ENCODE peak calls at places on chromosomes 16 and 17, in four cellular contexts. One of them, this sample, is unnamed.

GRCh38 chr17:17523001-17523713 is 27.0 kb upstream of the RASD1 start:
- DNase-seq in heart right ventricle: peak
- DNase-seq in heart left ventricle: no peak
- DNase-seq in CD4-positive, alpha-beta T cell: no peak
- DNase-seq in this sample: no peak

GRCh38 chr16:65570261-65570660 is 448.4 kb upstream of the CDH11 start:
- DNase-seq in heart right ventricle: no peak
- DNase-seq in heart left ventricle: no peak
- DNase-seq in CD4-positive, alpha-beta T cell: no peak
- DNase-seq in this sample: no peak

GRCh38 chr17:70074991-70075390 is at the start of gene KCNJ16:
- DNase-seq in heart right ventricle: no peak
- DNase-seq in heart left ventricle: no peak
- DNase-seq in CD4-positive, alpha-beta T cell: no peak
- DNase-seq in this sample: no peak

GRCh38 chr16:5490499-5490898 is 392.9 kb upstream of the EEF2KMT start:
- DNase-seq in heart right ventricle: no peak
- DNase-seq in heart left ventricle: no peak
- DNase-seq in CD4-positive, alpha-beta T cell: no peak
- DNase-seq in this sample: no peak

GRCh38 chr17:50098583-50098982 is 3.4 kb downstream of the PDK2 start:
- DNase-seq in heart right ventricle: no peak
- DNase-seq in heart left ventricle: no peak
- DNase-seq in CD4-positive, alpha-beta T cell: no peak
- DNase-seq in this sample: no peak

GRCh38 chr17:39062846-39063680 is 88.4 kb downstream of the PLXDC1 start:
- DNase-seq in heart right ventricle: no peak
- DNase-seq in heart left ventricle: no peak
- DNase-seq in CD4-positive, alpha-beta T cell: no peak
- DNase-seq in this sample: peak

GRCh38 chr17:42153919-42154491 is 784 bp downstream of the RAB5C start:
- DNase-seq in heart right ventricle: no peak
- DNase-seq in heart left ventricle: no peak
- DNase-seq in CD4-positive, alpha-beta T cell: no peak
- DNase-seq in this sample: no peak

GRCh38 chr17:40563371-40564052 is 1.8 kb downstream of the CCR7 start:
- DNase-seq in heart right ventricle: no peak
- DNase-seq in heart left ventricle: no peak
- DNase-seq in CD4-positive, alpha-beta T cell: no peak
- DNase-seq in this sample: no peak

GRCh38 chr17:82348434-82348833 is 10.6 kb upstream of the TEX19 start:
- DNase-seq in heart right ventricle: no peak
- DNase-seq in heart left ventricle: no peak
- DNase-seq in CD4-positive, alpha-beta T cell: no peak
- DNase-seq in this sample: no peak

DNA sequence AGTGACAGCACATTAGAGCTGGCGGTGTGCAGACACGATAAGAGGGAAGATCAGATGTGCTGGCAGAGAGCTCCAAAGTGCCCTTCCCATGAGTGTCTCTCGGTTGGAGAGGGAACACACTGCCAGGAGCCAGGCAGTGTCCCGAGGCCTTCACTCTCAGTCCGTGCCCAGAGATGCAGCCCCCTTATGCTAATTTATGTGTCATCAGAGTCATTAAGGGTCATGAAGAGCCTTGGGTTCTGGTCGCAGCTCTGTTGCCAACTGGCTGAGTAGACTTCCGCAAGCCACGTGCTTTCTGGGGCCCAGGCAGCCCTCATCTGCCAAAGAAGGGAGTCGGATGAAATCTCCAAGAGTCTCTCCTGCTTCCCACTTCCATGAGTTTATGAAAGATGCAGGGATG is 232.5 kb downstream of the MSI2 start:
- DNase-seq in heart right ventricle: peak
- DNase-seq in heart left ventricle: peak
- DNase-seq in CD4-positive, alpha-beta T cell: no peak
- DNase-seq in this sample: no peak
- H3K27ac ChIP-seq in heart right ventricle: no peak
- H3K27ac ChIP-seq in heart left ventricle: no peak
- H3K27ac ChIP-seq in CD4-positive, alpha-beta T cell: no peak
- H3K27ac ChIP-seq in this sample: no peak

GRCh38 chr17:67520916-67521772 is 144.1 kb downstream of the PITPNC1 start:
- DNase-seq in heart right ventricle: no peak
- DNase-seq in heart left ventricle: no peak
- DNase-seq in CD4-positive, alpha-beta T cell: no peak
- DNase-seq in this sample: no peak

GRCh38 chr17:67518881-67519280 is 141.8 kb downstream of the PITPNC1 start:
- DNase-seq in heart right ventricle: no peak
- DNase-seq in heart left ventricle: no peak
- DNase-seq in CD4-positive, alpha-beta T cell: no peak
- DNase-seq in this sample: no peak

GRCh38 chr17:67521773-67522069 is 144.6 kb downstream of the PITPNC1 start:
- DNase-seq in heart right ventricle: no peak
- DNase-seq in heart left ventricle: no peak
- DNase-seq in CD4-positive, alpha-beta T cell: no peak
- DNase-seq in this sample: no peak

GRCh38 chr17:67519801-67520251 is 142.7 kb downstream of the PITPNC1 start:
- DNase-seq in heart right ventricle: no peak
- DNase-seq in heart left ventricle: no peak
- DNase-seq in CD4-positive, alpha-beta T cell: no peak
- DNase-seq in this sample: no peak

GRCh38 chr17:67520282-67520906 is 143.3 kb downstream of the PITPNC1 start:
- DNase-seq in heart right ventricle: no peak
- DNase-seq in heart left ventricle: no peak
- DNase-seq in CD4-positive, alpha-beta T cell: no peak
- DNase-seq in this sample: no peak
- H3K27ac ChIP-seq in heart right ventricle: no peak
- H3K27ac ChIP-seq in heart left ventricle: no peak
- H3K27ac ChIP-seq in CD4-positive, alpha-beta T cell: no peak
- H3K27ac ChIP-seq in this sample: no peak

GRCh38 chr16:84919751-84920150 is 91.6 kb downstream of the ZDHHC7 start:
- DNase-seq in heart right ventricle: no peak
- DNase-seq in heart left ventricle: no peak
- DNase-seq in CD4-positive, alpha-beta T cell: no peak
- DNase-seq in this sample: no peak
- H3K27ac ChIP-seq in heart right ventricle: no peak
- H3K27ac ChIP-seq in heart left ventricle: no peak
- H3K27ac ChIP-seq in CD4-positive, alpha-beta T cell: no peak
- H3K27ac ChIP-seq in this sample: no peak

GRCh38 chr16:22265351-22265750 is 31.9 kb upstream of the POLR3E start:
- DNase-seq in heart right ventricle: no peak
- DNase-seq in heart left ventricle: no peak
- DNase-seq in CD4-positive, alpha-beta T cell: no peak
- DNase-seq in this sample: no peak

GRCh38 chr16:22266546-22266945 is 30.7 kb upstream of the POLR3E start:
- DNase-seq in heart right ventricle: no peak
- DNase-seq in heart left ventricle: no peak
- DNase-seq in CD4-positive, alpha-beta T cell: no peak
- DNase-seq in this sample: no peak

GRCh38 chr16:22267764-22268163 is 29.4 kb upstream of the POLR3E start:
- DNase-seq in heart right ventricle: no peak
- DNase-seq in heart left ventricle: no peak
- DNase-seq in CD4-positive, alpha-beta T cell: no peak
- DNase-seq in this sample: no peak

GRCh38 chr16:22262460-22262859 is 34.7 kb upstream of the POLR3E start:
- DNase-seq in heart right ventricle: no peak
- DNase-seq in heart left ventricle: no peak
- DNase-seq in CD4-positive, alpha-beta T cell: no peak
- DNase-seq in this sample: no peak

GRCh38 chr16:22264786-22265185 is 32.4 kb upstream of the POLR3E start:
- DNase-seq in heart right ventricle: no peak
- DNase-seq in heart left ventricle: no peak
- DNase-seq in CD4-positive, alpha-beta T cell: no peak
- DNase-seq in this sample: no peak
- H3K27ac ChIP-seq in heart right ventricle: no peak
- H3K27ac ChIP-seq in heart left ventricle: no peak
- H3K27ac ChIP-seq in CD4-positive, alpha-beta T cell: no peak
- H3K27ac ChIP-seq in this sample: no peak

DNA sequence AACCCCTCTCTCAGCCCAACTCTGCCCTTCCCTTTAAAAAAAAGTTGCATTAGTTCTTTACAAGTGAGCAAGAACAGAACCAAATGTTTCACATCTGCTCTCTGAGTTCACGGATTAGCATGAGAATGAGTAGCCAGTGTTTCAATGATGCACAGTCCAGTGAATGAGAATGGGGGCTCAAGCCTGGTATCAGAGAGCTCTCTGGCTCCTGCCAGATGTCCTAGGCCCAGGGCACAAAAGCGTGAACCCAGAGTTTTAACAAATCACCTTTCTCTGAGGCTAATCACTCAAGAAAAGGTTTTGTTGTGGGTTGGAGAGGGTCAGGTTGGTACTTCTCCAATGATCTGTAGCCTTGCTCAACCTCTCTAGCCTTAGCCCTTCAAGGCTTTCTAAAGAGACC is 41.5 kb upstream of the HS3ST3A1 start:
- DNase-seq in heart right ventricle: no peak
- DNase-seq in heart left ventricle: no peak
- DNase-seq in CD4-positive, alpha-beta T cell: no peak
- DNase-seq in this sample: no peak
- H3K27ac ChIP-seq in heart right ventricle: no peak
- H3K27ac ChIP-seq in heart left ventricle: no peak
- H3K27ac ChIP-seq in CD4-positive, alpha-beta T cell: no peak
- H3K27ac ChIP-seq in this sample: no peak

GRCh38 chr16:15650698-15651161 is 685 bp downstream of the NDE1 start:
- DNase-seq in heart right ventricle: no peak
- DNase-seq in heart left ventricle: peak
- DNase-seq in CD4-positive, alpha-beta T cell: no peak
- DNase-seq in this sample: no peak

GRCh38 chr16:15649727-15650018 is 372 bp upstream of the NDE1 start:
- DNase-seq in heart right ventricle: no peak
- DNase-seq in heart left ventricle: no peak
- DNase-seq in CD4-positive, alpha-beta T cell: no peak
- DNase-seq in this sample: no peak

GRCh38 chr16:15648135-15648730 is 1.8 kb upstream of the NDE1 start:
- DNase-seq in heart right ventricle: no peak
- DNase-seq in heart left ventricle: no peak
- DNase-seq in CD4-positive, alpha-beta T cell: no peak
- DNase-seq in this sample: no peak

GRCh38 chr16:15652293-15653001 is 2.4 kb downstream of the NDE1 start:
- DNase-seq in heart right ventricle: no peak
- DNase-seq in heart left ventricle: no peak
- DNase-seq in CD4-positive, alpha-beta T cell: no peak
- DNase-seq in this sample: no peak

DNA sequence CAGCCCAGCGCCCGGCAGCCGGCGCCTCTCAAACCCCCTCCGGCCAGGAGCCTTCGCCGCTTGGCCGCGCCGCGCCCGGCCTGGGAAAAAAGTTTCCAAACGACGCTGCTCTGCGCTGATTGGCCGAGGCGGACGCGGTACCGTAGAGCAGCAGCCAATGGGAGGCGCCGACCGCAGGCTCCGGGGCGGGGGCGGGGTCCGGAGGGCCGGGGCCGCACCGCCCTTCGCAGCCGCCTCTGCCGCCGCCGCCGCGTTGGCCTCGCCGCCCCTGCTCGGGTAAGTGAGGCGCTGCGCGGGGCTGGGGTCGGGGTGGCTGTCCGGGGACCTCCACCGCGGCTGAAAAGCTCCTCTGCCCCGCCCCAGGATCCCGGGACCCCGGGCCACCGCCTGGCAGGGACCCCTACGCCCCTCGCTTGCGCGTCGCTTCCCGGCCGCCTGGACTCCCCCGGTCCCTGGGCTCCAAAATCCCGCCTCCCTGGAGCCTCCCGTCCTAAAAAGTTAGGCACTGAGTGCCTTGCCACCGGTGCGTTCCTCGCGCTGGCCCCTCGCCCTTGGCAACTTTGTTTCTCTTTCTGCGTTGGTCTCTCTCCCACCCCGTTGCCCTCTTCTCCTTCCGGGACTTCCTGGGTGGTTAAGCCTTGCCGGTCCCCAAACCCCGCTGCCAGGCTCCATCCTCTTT is at the start of gene NDE1:
- DNase-seq in heart right ventricle: peak
- DNase-seq in heart left ventricle: peak
- DNase-seq in CD4-positive, alpha-beta T cell: peak
- DNase-seq in this sample: no peak
- H3K27ac ChIP-seq in heart right ventricle: peak
- H3K27ac ChIP-seq in heart left ventricle: peak
- H3K27ac ChIP-seq in CD4-positive, alpha-beta T cell: peak
- H3K27ac ChIP-seq in this sample: peak

GRCh38 chr16:51409001-51409675 is 258.1 kb upstream of the SALL1 start:
- DNase-seq in heart right ventricle: no peak
- DNase-seq in heart left ventricle: no peak
- DNase-seq in CD4-positive, alpha-beta T cell: no peak
- DNase-seq in this sample: no peak
- H3K27ac ChIP-seq in heart right ventricle: no peak
- H3K27ac ChIP-seq in heart left ventricle: no peak
- H3K27ac ChIP-seq in CD4-positive, alpha-beta T cell: no peak
- H3K27ac ChIP-seq in this sample: peak

GRCh38 chr17:64418506-64419339 is 28.1 kb upstream of the PECAM1 start:
- DNase-seq in heart right ventricle: no peak
- DNase-seq in heart left ventricle: no peak
- DNase-seq in CD4-positive, alpha-beta T cell: no peak
- DNase-seq in this sample: no peak

GRCh38 chr17:64425191-64425590 is 23.7 kb upstream of the MILR1 start:
- DNase-seq in heart right ventricle: no peak
- DNase-seq in heart left ventricle: no peak
- DNase-seq in CD4-positive, alpha-beta T cell: no peak
- DNase-seq in this sample: no peak

GRCh38 chr17:64424318-64424717 is 24.6 kb upstream of the MILR1 start:
- DNase-seq in heart right ventricle: no peak
- DNase-seq in heart left ventricle: no peak
- DNase-seq in CD4-positive, alpha-beta T cell: no peak
- DNase-seq in this sample: no peak

GRCh38 chr17:64423881-64424280 is 25.0 kb upstream of the MILR1 start:
- DNase-seq in heart right ventricle: no peak
- DNase-seq in heart left ventricle: no peak
- DNase-seq in CD4-positive, alpha-beta T cell: no peak
- DNase-seq in this sample: no peak

GRCh38 chr17:64420143-64420670 is 28.7 kb upstream of the MILR1 start:
- DNase-seq in heart right ventricle: no peak
- DNase-seq in heart left ventricle: no peak
- DNase-seq in CD4-positive, alpha-beta T cell: no peak
- DNase-seq in this sample: no peak
- H3K27ac ChIP-seq in heart right ventricle: no peak
- H3K27ac ChIP-seq in heart left ventricle: no peak
- H3K27ac ChIP-seq in CD4-positive, alpha-beta T cell: no peak
- H3K27ac ChIP-seq in this sample: no peak

DNA sequence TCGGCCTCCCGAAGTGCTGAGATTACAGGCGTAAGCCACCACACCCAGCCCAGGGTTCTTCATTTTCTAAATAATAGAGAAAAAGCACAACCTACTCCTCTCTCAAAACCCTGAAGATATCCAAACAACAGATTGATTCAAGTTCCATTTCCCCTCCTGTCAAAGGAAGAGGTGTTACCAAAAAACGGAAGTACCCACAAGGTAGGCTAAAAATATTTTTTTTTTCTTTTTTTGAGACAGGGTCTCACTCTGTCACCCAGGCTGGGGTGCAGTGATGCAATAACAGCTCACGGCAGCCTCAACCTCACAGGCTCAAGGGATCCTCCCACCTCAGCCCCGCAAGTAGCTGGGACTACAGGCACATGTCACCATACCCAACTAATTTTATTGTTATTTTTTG is 18.9 kb downstream of the UTP6 start:
- DNase-seq in heart right ventricle: no peak
- DNase-seq in heart left ventricle: no peak
- DNase-seq in CD4-positive, alpha-beta T cell: no peak
- DNase-seq in this sample: no peak
- H3K27ac ChIP-seq in heart right ventricle: no peak
- H3K27ac ChIP-seq in heart left ventricle: no peak
- H3K27ac ChIP-seq in CD4-positive, alpha-beta T cell: no peak
- H3K27ac ChIP-seq in this sample: no peak